ENCODE peak calls at places on chromosome 19, in five cellular contexts. I is endothelial cell of umbilical vein, D is NB4, N is GM12878, U is K562. L is an unnamed sample.

GRCh38 chr19:42487025-42487797 is 41.1 kb downstream of the CEACAM1 start:
- DNase-seq in U (peak), I (no peak), D (no peak), N (no peak), L (no peak)

GRCh38 chr19:45824041-45824471 is 8.9 kb upstream of the RSPH6A start:
- DNase-seq in N (no peak), U (no peak), I (peak), D (no peak), L (no peak)

GRCh38 chr19:6324757-6325156 is 8.7 kb downstream of the ACER1 start:
- DNase-seq in N (no peak), U (no peak), I (no peak), D (no peak), L (no peak)

GRCh38 chr19:50980203-50980602 is 3.5 kb downstream of the KLK7 start:
- DNase-seq in I (no peak), D (no peak), N (no peak), U (no peak), L (no peak)

GRCh38 chr19:1451916-1452801 is 2.2 kb downstream of the APC2 start:
- DNase-seq in N (no peak), D (no peak), U (no peak), I (no peak), L (no peak)

GRCh38 chr19:36489920-36490415 is 607 bp upstream of the ZNF566 start:
- DNase-seq in I (no peak), U (peak), N (peak), D (peak), L (peak)

GRCh38 chr19:3186891-3187661 is 1.3 kb downstream of the NCLN start:
- DNase-seq in D (peak), I (no peak), N (no peak), U (peak), L (no peak)

GRCh38 chr19:49780861-49781260 is 14.1 kb downstream of the AP2A1 start:
- DNase-seq in U (no peak), D (no peak), N (no peak), I (no peak), L (no peak)

DNA sequence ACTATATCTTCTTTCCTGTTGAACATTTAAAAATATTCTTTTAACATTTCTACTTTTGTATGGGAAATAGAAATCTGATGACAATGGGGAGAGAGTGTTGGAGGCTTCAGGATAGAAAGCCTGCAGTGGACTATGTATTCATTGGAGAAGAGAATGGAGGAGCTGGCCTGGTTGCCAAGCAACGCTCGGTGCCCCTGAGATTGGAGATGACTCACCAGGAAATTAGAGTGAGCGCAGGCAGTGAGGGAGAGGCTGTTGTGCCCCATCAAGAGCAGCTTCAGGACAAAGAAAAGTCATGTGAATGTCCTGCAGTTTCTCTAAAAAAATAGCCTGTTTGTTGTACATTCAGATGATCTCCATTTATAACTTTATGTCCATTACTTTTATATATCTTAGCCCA is 48.7 kb upstream of the ZNF835 start:
- DNase-seq in N (no peak), U (no peak), I (no peak), D (peak), L (no peak)
- TF ChIP-seq MYC in N (no peak), U (no peak), I (no peak), D (no peak), L (no peak)

GRCh38 chr19:21851596-21852345 is 15.8 kb upstream of the ZNF43 start:
- DNase-seq in N (no peak), D (peak), I (peak), U (peak), L (peak)
- TF ChIP-seq MYC in N (no peak), D (peak), I (no peak), U (no peak), L (no peak)

GRCh38 chr19:18357442-18358264 is 17.3 kb downstream of the PGPEP1 start:
- DNase-seq in D (no peak), N (no peak), I (no peak), U (no peak), L (no peak)
- TF ChIP-seq MYC in D (no peak), N (no peak), I (no peak), U (no peak), L (no peak)

GRCh38 chr19:29478578-29479565 is 46.9 kb upstream of the VSTM2B start:
- DNase-seq in N (no peak), D (peak), U (peak), I (no peak), L (peak)

GRCh38 chr19:29477831-29478577 is 47.8 kb upstream of the VSTM2B start:
- DNase-seq in N (no peak), D (no peak), I (no peak), U (no peak), L (no peak)

GRCh38 chr19:29479941-29480340 is 45.9 kb upstream of the VSTM2B start:
- DNase-seq in I (no peak), D (no peak), N (no peak), U (no peak), L (no peak)

GRCh38 chr19:29475469-29475868 is 50.3 kb upstream of the VSTM2B start:
- DNase-seq in I (no peak), D (no peak), N (no peak), U (peak), L (no peak)

GRCh38 chr19:29476528-29476927 is 49.3 kb upstream of the VSTM2B start:
- DNase-seq in N (no peak), I (no peak), D (no peak), U (no peak), L (no peak)
- TF ChIP-seq MYC in N (no peak), I (no peak), D (no peak), U (no peak), L (no peak)

GRCh38 chr19:4284176-4284958 is 5.3 kb downstream of the SHD start:
- DNase-seq in D (peak), U (peak), I (no peak), N (no peak), L (peak)
- TF ChIP-seq MYC in D (no peak), U (no peak), I (no peak), N (no peak), L (no peak)

DNA sequence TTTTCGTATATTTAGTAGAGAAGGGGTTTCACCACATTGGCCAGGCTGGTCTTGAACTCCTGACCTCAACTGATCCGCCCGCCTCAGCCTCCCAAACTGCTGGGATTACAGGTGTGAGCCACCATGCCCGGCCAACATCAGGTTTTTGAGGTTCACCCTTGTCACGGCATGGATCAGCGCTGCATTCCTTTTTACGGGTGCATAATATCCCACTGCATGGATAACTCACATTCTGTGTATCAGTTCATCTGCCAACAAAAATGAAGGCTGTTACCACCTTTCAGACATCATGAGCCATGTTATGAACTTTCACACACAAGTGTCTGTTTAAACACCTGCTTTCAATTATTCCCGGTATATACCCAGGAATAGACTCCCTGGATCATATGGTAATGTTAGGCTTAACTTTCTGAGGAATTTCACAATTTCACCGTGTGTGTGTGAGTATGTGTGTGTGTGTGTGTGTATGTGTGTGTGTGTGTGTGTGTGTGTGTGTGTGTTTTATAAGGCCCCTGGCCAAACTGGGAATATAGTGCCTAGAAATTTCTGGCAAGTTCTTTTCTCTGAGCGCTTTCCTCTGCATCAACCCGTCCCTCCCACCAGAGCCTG is 52.2 kb downstream of the AP1M1 start:
- DNase-seq in N (no peak), U (no peak), I (no peak), D (no peak), L (no peak)
- TF ChIP-seq MYC in N (no peak), U (no peak), I (no peak), D (no peak), L (no peak)

DNA sequence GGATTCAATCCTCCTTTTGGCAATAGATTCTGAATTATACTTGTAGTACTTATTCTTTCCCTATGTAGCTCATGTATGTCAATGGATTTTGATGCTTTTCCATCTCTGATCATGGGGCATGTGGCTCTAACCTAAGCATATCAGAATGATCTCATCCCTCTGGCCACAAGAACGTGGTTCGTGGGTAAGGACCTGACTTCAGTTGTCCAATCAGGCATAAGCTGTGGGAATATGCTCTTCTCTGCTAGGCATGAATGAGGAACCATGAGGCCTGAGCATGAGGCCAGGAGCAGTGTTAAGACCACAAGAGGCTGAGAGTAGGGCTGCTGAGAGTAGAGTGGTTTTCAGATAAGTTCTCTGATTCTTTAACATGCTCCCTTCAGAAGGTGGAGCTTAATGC is 292.4 kb upstream of the TSHZ3 start:
- DNase-seq in U (no peak), N (no peak), I (no peak), D (no peak), L (no peak)
- TF ChIP-seq MYC in U (no peak), N (no peak), I (no peak), D (no peak), L (no peak)